ENCODE peak calls at places on chromosome 15, in eight cellular contexts. One of them, this sample, is unnamed.

GRCh38 chr15:42371125-42371524 is 11.8 kb downstream of the CAPN3 start:
- DNase-seq in keratinocyte: no peak
- DNase-seq in left lung: no peak
- DNase-seq in prostate gland: no peak
- DNase-seq in stomach: no peak
- DNase-seq in A549: no peak
- DNase-seq in mammary epithelial cell: no peak
- DNase-seq in upper lobe of left lung: no peak
- DNase-seq in this sample: no peak

GRCh38 chr15:29844290-29844903 is 22.1 kb upstream of the TJP1 start:
- DNase-seq in A549: no peak
- DNase-seq in upper lobe of left lung: no peak
- DNase-seq in prostate gland: no peak
- DNase-seq in keratinocyte: no peak
- DNase-seq in mammary epithelial cell: peak; percentile 90
- DNase-seq in stomach: no peak
- DNase-seq in left lung: no peak
- DNase-seq in this sample: no peak

GRCh38 chr15:89075846-89076245 is 12.4 kb upstream of the ABHD2 start:
- DNase-seq in stomach: no peak
- DNase-seq in A549: no peak
- DNase-seq in mammary epithelial cell: no peak
- DNase-seq in prostate gland: no peak
- DNase-seq in keratinocyte: no peak
- DNase-seq in upper lobe of left lung: no peak
- DNase-seq in left lung: no peak
- DNase-seq in this sample: no peak

GRCh38 chr15:42138968-42139386 is 17.5 kb downstream of the PLA2G4F start:
- DNase-seq in mammary epithelial cell: no peak
- DNase-seq in stomach: peak; percentile 56
- DNase-seq in left lung: peak; percentile 5
- DNase-seq in upper lobe of left lung: no peak
- DNase-seq in keratinocyte: no peak
- DNase-seq in A549: no peak
- DNase-seq in prostate gland: no peak
- DNase-seq in this sample: peak; percentile 43

GRCh38 chr15:64599716-64600115 is 139.3 kb downstream of the ZNF609 start:
- DNase-seq in mammary epithelial cell: peak; percentile 55
- DNase-seq in keratinocyte: no peak
- DNase-seq in prostate gland: no peak
- DNase-seq in upper lobe of left lung: no peak
- DNase-seq in stomach: no peak
- DNase-seq in left lung: no peak
- DNase-seq in A549: no peak
- DNase-seq in this sample: no peak

GRCh38 chr15:64975390-64975789 is 14.3 kb downstream of the SPG21 start:
- DNase-seq in left lung: no peak
- DNase-seq in mammary epithelial cell: no peak
- DNase-seq in upper lobe of left lung: no peak
- DNase-seq in keratinocyte: no peak
- DNase-seq in stomach: no peak
- DNase-seq in prostate gland: no peak
- DNase-seq in A549: no peak
- DNase-seq in this sample: no peak

GRCh38 chr15:58628206-58629057 is 121.1 kb downstream of the ADAM10 start:
- DNase-seq in stomach: no peak
- DNase-seq in left lung: no peak
- DNase-seq in prostate gland: no peak
- DNase-seq in A549: no peak
- DNase-seq in upper lobe of left lung: no peak
- DNase-seq in keratinocyte: no peak
- DNase-seq in mammary epithelial cell: peak; percentile 7
- DNase-seq in this sample: no peak

GRCh38 chr15:67947254-67948039 is 106.7 kb upstream of the PIAS1 start:
- DNase-seq in stomach: no peak
- DNase-seq in prostate gland: no peak
- DNase-seq in mammary epithelial cell: no peak
- DNase-seq in A549: no peak
- DNase-seq in keratinocyte: no peak
- DNase-seq in left lung: no peak
- DNase-seq in upper lobe of left lung: no peak
- DNase-seq in this sample: no peak

GRCh38 chr15:65362491-65362890 is 15.3 kb downstream of the IGDCC3 start:
- DNase-seq in keratinocyte: no peak
- DNase-seq in prostate gland: no peak
- DNase-seq in mammary epithelial cell: no peak
- DNase-seq in upper lobe of left lung: no peak
- DNase-seq in left lung: no peak
- DNase-seq in stomach: no peak
- DNase-seq in A549: no peak
- DNase-seq in this sample: peak; percentile 28

GRCh38 chr15:85741662-85742061 is 53.1 kb downstream of the KLHL25 start:
- DNase-seq in mammary epithelial cell: no peak
- DNase-seq in prostate gland: no peak
- DNase-seq in upper lobe of left lung: no peak
- DNase-seq in keratinocyte: no peak
- DNase-seq in A549: no peak
- DNase-seq in stomach: no peak
- DNase-seq in left lung: no peak
- DNase-seq in this sample: no peak

GRCh38 chr15:75149911-75150709 is 51.6 kb upstream of the C15orf39 start:
- DNase-seq in A549: no peak
- DNase-seq in prostate gland: no peak
- DNase-seq in left lung: no peak
- DNase-seq in upper lobe of left lung: no peak
- DNase-seq in stomach: no peak
- DNase-seq in mammary epithelial cell: peak; percentile 98
- DNase-seq in keratinocyte: peak; percentile 97
- DNase-seq in this sample: no peak

GRCh38 chr15:58528197-58528870 is 96.5 kb downstream of the LIPC start:
- DNase-seq in stomach: peak; percentile 62
- DNase-seq in upper lobe of left lung: no peak
- DNase-seq in mammary epithelial cell: no peak
- DNase-seq in left lung: no peak
- DNase-seq in A549: peak; percentile 63
- DNase-seq in prostate gland: peak; percentile 48
- DNase-seq in keratinocyte: no peak
- DNase-seq in this sample: no peak

GRCh38 chr15:58549013-58549779 is 117.4 kb downstream of the LIPC start:
- DNase-seq in left lung: no peak
- DNase-seq in A549: no peak
- DNase-seq in mammary epithelial cell: no peak
- DNase-seq in prostate gland: no peak
- DNase-seq in upper lobe of left lung: no peak
- DNase-seq in keratinocyte: no peak
- DNase-seq in stomach: peak; percentile 20
- DNase-seq in this sample: no peak

GRCh38 chr15:99476413-99477222 is 89.2 kb upstream of the MEF2A start:
- DNase-seq in mammary epithelial cell: peak; percentile 98
- DNase-seq in stomach: peak; percentile 43
- DNase-seq in keratinocyte: peak; percentile 94
- DNase-seq in upper lobe of left lung: peak; percentile 86
- DNase-seq in prostate gland: peak; percentile 79
- DNase-seq in A549: peak; percentile 85
- DNase-seq in left lung: peak; percentile 87
- DNase-seq in this sample: no peak

GRCh38 chr15:34252545-34252944 is 27.7 kb downstream of the EMC4 start:
- DNase-seq in left lung: no peak
- DNase-seq in prostate gland: no peak
- DNase-seq in upper lobe of left lung: no peak
- DNase-seq in A549: no peak
- DNase-seq in mammary epithelial cell: no peak
- DNase-seq in stomach: no peak
- DNase-seq in keratinocyte: no peak
- DNase-seq in this sample: no peak

GRCh38 chr15:100111103-100112060 is 230.4 kb downstream of the ADAMTS17 start:
- DNase-seq in A549: no peak
- DNase-seq in upper lobe of left lung: no peak
- DNase-seq in stomach: peak; percentile 28
- DNase-seq in keratinocyte: peak; percentile 21
- DNase-seq in mammary epithelial cell: peak; percentile 66
- DNase-seq in prostate gland: no peak
- DNase-seq in left lung: no peak
- DNase-seq in this sample: peak; percentile 58

GRCh38 chr15:101042320-101042719 is 123.2 kb downstream of the LRRK1 start:
- DNase-seq in mammary epithelial cell: no peak
- DNase-seq in prostate gland: no peak
- DNase-seq in upper lobe of left lung: no peak
- DNase-seq in left lung: no peak
- DNase-seq in keratinocyte: no peak
- DNase-seq in A549: no peak
- DNase-seq in stomach: peak; percentile 8
- DNase-seq in this sample: peak; percentile 26

DNA sequence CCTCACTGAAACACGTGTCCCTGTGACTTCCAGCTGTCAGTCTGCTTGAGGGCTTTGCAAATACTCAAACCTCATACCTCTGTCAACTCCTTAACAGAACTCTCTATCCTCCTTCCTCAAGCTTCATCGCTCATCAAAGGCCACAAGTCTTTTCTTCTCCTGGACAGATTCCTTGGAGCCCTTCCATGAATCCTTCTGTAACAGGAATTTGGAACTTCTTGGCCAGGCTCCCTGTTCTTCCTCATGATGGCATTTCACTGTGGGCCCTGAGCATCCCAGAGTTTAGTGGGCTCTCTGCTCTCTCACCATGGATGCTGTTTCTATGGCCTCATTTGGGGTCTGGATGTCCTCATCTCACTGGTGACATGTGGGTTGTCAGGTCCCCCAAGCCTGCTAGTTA is 105.0 kb upstream of the TLE3 start:
- DNase-seq in stomach: no peak
- DNase-seq in left lung: no peak
- DNase-seq in mammary epithelial cell: no peak
- DNase-seq in keratinocyte: no peak
- DNase-seq in prostate gland: no peak
- DNase-seq in A549: no peak
- DNase-seq in upper lobe of left lung: no peak
- DNase-seq in this sample: no peak
- H3K4me1 ChIP-seq in stomach: no peaks in the 10 kb centered on the region
- H3K4me1 ChIP-seq in left lung: no peaks in the 10 kb centered on the region
- H3K4me1 ChIP-seq in mammary epithelial cell: peaks cover 5% of the 10 kb centered on the region
- H3K4me1 ChIP-seq in keratinocyte: peaks cover 30% of the 10 kb centered on the region
- H3K4me1 ChIP-seq in prostate gland: no peaks in the 10 kb centered on the region
- H3K4me1 ChIP-seq in A549: no peaks in the 10 kb centered on the region
- H3K4me1 ChIP-seq in upper lobe of left lung: peaks cover 4% of the 10 kb centered on the region
- H3K4me1 ChIP-seq in this sample: peaks cover 6% of the 10 kb centered on the region

GRCh38 chr15:69627548-69628158 is 175.0 kb downstream of the RPLP1 start:
- DNase-seq in stomach: no peak
- DNase-seq in upper lobe of left lung: no peak
- DNase-seq in left lung: no peak
- DNase-seq in keratinocyte: no peak
- DNase-seq in A549: no peak
- DNase-seq in prostate gland: no peak
- DNase-seq in mammary epithelial cell: no peak
- DNase-seq in this sample: no peak
- H3K27ac ChIP-seq in stomach: no peak overlapping the region
- H3K27ac ChIP-seq in upper lobe of left lung: no peak overlapping the region
- H3K27ac ChIP-seq in left lung: no peak overlapping the region
- H3K27ac ChIP-seq in keratinocyte: no peak overlapping the region
- H3K27ac ChIP-seq in A549: no peak overlapping the region
- H3K27ac ChIP-seq in prostate gland: no peak overlapping the region
- H3K27ac ChIP-seq in mammary epithelial cell: no peak overlapping the region
- H3K27ac ChIP-seq in this sample: no peak overlapping the region

DNA sequence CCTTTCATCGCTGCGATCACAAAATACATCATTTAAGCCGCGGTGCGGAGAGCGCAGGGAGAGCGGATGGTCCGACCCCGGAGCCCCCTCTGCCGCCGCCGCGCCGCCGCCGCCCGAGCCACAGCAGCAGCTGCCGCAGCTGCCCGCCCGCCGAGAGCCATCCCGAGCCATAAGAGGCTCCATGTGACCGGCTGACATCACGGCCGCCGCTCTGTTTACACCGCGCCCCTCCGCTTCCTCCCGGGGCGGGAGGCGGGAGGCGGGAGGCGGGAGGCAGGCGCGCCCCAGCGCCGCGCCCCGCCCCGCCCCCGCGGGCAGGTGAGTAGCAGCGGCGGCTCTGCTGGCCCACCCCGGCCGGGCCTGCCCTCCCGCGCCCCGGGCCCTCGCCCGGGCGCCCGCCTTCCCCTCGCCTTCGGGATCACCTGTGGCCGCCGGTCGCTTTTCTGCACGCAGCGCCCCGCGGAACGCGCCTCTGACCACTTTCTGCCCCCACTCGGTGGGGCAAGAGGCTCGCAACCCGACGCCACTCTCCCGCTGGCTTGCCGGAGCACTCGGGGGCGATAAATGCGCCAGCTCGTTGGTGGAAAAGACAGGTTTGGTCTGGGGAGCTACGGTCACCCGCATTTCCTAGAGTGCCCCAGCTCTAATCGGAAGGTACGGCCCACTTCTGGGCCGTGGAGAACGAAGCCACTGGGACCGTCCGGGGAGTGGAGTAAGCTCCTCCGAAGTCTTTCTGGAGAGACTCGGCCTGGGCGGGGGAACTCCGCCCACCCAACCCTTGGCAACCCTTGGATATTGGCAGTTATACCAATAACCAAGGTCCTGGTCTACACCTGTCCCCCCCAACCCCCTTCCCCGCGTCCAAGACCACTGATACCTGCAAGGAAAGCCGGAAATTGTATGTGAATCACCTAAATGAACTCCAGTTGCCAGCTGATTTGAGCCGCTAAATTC is 113.7 kb upstream of the ICE2 start:
- DNase-seq in keratinocyte: no peak
- DNase-seq in left lung: peak; percentile 93
- DNase-seq in mammary epithelial cell: peak; percentile 82
- DNase-seq in A549: peak; percentile 9
- DNase-seq in upper lobe of left lung: peak; percentile 95
- DNase-seq in stomach: peak; percentile 86
- DNase-seq in prostate gland: peak; percentile 90
- DNase-seq in this sample: peak; percentile 95
- TF ChIP-seq CTCF in keratinocyte: peak; percentile 31
- TF ChIP-seq CTCF in left lung: no peak
- TF ChIP-seq CTCF in mammary epithelial cell: no peak
- TF ChIP-seq CTCF in A549: no peak
- TF ChIP-seq CTCF in upper lobe of left lung: no peak
- TF ChIP-seq CTCF in stomach: no peak
- TF ChIP-seq CTCF in prostate gland: peak; percentile 27
- TF ChIP-seq CTCF in this sample: peak; percentile 9

GRCh38 chr15:69558138-69558409 is 105.5 kb downstream of the RPLP1 start:
- DNase-seq in mammary epithelial cell: no peak
- DNase-seq in left lung: no peak
- DNase-seq in prostate gland: no peak
- DNase-seq in keratinocyte: no peak
- DNase-seq in stomach: no peak
- DNase-seq in A549: no peak
- DNase-seq in upper lobe of left lung: no peak
- DNase-seq in this sample: no peak

GRCh38 chr15:69556344-69556743 is 103.7 kb downstream of the RPLP1 start:
- DNase-seq in prostate gland: no peak
- DNase-seq in upper lobe of left lung: no peak
- DNase-seq in A549: no peak
- DNase-seq in keratinocyte: no peak
- DNase-seq in stomach: no peak
- DNase-seq in mammary epithelial cell: no peak
- DNase-seq in left lung: no peak
- DNase-seq in this sample: no peak

GRCh38 chr15:69555080-69555479 is 102.5 kb downstream of the RPLP1 start:
- DNase-seq in prostate gland: no peak
- DNase-seq in stomach: no peak
- DNase-seq in mammary epithelial cell: no peak
- DNase-seq in keratinocyte: no peak
- DNase-seq in left lung: no peak
- DNase-seq in A549: no peak
- DNase-seq in upper lobe of left lung: no peak
- DNase-seq in this sample: no peak

GRCh38 chr15:69559440-69560215 is 107.0 kb downstream of the RPLP1 start:
- DNase-seq in stomach: no peak
- DNase-seq in keratinocyte: no peak
- DNase-seq in mammary epithelial cell: no peak
- DNase-seq in prostate gland: no peak
- DNase-seq in left lung: no peak
- DNase-seq in A549: no peak
- DNase-seq in upper lobe of left lung: no peak
- DNase-seq in this sample: no peak

GRCh38 chr15:69557340-69558137 is 104.9 kb downstream of the RPLP1 start:
- DNase-seq in left lung: no peak
- DNase-seq in stomach: peak; percentile 37
- DNase-seq in prostate gland: no peak
- DNase-seq in keratinocyte: peak; percentile 15
- DNase-seq in upper lobe of left lung: no peak
- DNase-seq in mammary epithelial cell: peak; percentile 87
- DNase-seq in A549: peak; percentile 91
- DNase-seq in this sample: no peak
- H3K4me1 ChIP-seq in left lung: no peaks in the 10 kb centered on the region
- H3K4me1 ChIP-seq in stomach: peaks cover 29% of the 10 kb centered on the region
- H3K4me1 ChIP-seq in prostate gland: peaks cover 9% of the 10 kb centered on the region
- H3K4me1 ChIP-seq in keratinocyte: peaks cover 13% of the 10 kb centered on the region
- H3K4me1 ChIP-seq in upper lobe of left lung: peaks cover 27% of the 10 kb centered on the region
- H3K4me1 ChIP-seq in mammary epithelial cell: peaks cover 15% of the 10 kb centered on the region
- H3K4me1 ChIP-seq in A549: peaks cover 83% of the 10 kb centered on the region
- H3K4me1 ChIP-seq in this sample: no peaks in the 10 kb centered on the region

This sample was measured in upper lobe of right lung.